ENCODE peak calls at places on chromosomes 6 and 20, in four cellular contexts. X is CD4-positive, alpha-beta T cell; O is A673; I is lung. V is an unnamed sample.

GRCh38 chr6:23403458-23403857 is 722.6 kb upstream of the NRSN1 start:
- DNase-seq in I (no peak), X (no peak), O (no peak), V (no peak)

GRCh38 chr20:1830240-1830639 is 65.0 kb upstream of the SIRPA start:
- DNase-seq in I (peak), X (no peak), O (peak), V (no peak)

GRCh38 chr6:14682821-14683220 is 563.0 kb upstream of the JARID2 start:
- DNase-seq in X (no peak), O (peak), I (no peak), V (no peak)

GRCh38 chr6:105326838-105327745 is 75.8 kb downstream of the PREP start:
- DNase-seq in X (no peak), O (no peak), I (no peak), V (no peak)

GRCh38 chr6:90413867-90414266 is 117.2 kb upstream of the BACH2 start:
- DNase-seq in X (peak), I (no peak), O (peak), V (no peak)

GRCh38 chr6:88004707-88005106 is 42.9 kb upstream of the SPACA1 start:
- DNase-seq in O (no peak), I (peak), X (no peak), V (no peak)

GRCh38 chr6:15312500-15312899 is 66.6 kb downstream of the JARID2 start:
- DNase-seq in X (no peak), O (peak), I (no peak), V (no peak)

GRCh38 chr6:147660334-147661311 is 152.1 kb downstream of the SAMD5 start:
- DNase-seq in O (no peak), I (no peak), X (no peak), V (no peak)

GRCh38 chr6:6315660-6316059 is 4.8 kb downstream of the F13A1 start:
- DNase-seq in X (peak), I (no peak), O (peak), V (no peak)

GRCh38 chr20:53739799-53740785 is 146.5 kb upstream of the ZNF217 start:
- DNase-seq in I (no peak), X (no peak), O (no peak), V (peak)

GRCh38 chr6:29652198-29652584 is 4.7 kb upstream of the MOG start:
- DNase-seq in X (no peak), I (no peak), O (no peak), V (no peak)

GRCh38 chr6:29656798-29657197 is at the start of gene MOG:
- DNase-seq in X (no peak), I (no peak), O (no peak), V (no peak)

GRCh38 chr6:29656157-29656556 is 735 bp upstream of the MOG start:
- DNase-seq in O (no peak), X (no peak), I (no peak), V (no peak)

GRCh38 chr6:29653452-29654038 is 3.3 kb upstream of the MOG start:
- DNase-seq in I (peak), O (peak), X (no peak), V (no peak)

DNA sequence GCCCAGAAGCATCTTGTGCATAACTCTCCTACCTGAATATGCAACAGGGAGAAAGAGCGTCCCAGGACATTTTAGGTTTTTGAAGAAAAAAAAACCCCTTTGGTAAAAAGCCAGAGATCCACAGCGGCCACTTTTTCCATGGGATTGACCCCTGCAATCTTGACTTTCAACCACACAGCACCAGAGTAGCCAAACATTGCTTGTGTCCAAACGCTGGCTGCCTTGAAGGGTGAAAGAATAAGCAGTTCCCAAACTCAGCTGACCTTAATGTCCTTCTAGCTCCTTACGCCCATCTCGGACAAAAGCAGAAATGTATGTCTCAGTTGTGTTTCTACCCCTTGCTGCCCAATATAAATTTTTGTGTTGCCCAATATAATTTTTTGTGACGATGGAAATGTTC is 1.2 kb upstream of the MOG start:
- DNase-seq in X (no peak), I (no peak), O (no peak), V (no peak)
- H3K27ac ChIP-seq in X (no peak), I (peak), O (no peak), V (no peak)

GRCh38 chr6:170522565-170523183 is 30.4 kb downstream of the PSMB1 start:
- DNase-seq in O (peak), I (no peak), X (no peak), V (peak)
- H3K27ac ChIP-seq in O (no peak), I (no peak), X (no peak), V (no peak)

GRCh38 chr6:135814043-135814442 is 37.5 kb upstream of the PDE7B start:
- DNase-seq in X (no peak), O (no peak), I (no peak), V (no peak)

GRCh38 chr6:135811172-135811571 is 40.3 kb upstream of the PDE7B start:
- DNase-seq in O (no peak), I (no peak), X (no peak), V (no peak)

GRCh38 chr6:135812085-135812526 is 39.4 kb upstream of the PDE7B start:
- DNase-seq in X (no peak), O (no peak), I (no peak), V (no peak)

GRCh38 chr6:135815216-135815615 is 36.3 kb upstream of the PDE7B start:
- DNase-seq in X (no peak), O (no peak), I (no peak), V (no peak)

GRCh38 chr6:135811644-135812043 is 39.9 kb upstream of the PDE7B start:
- DNase-seq in X (no peak), I (no peak), O (no peak), V (no peak)
- H3K27ac ChIP-seq in X (no peak), I (peak), O (no peak), V (no peak)

GRCh38 chr6:149334682-149335160 is 17.2 kb downstream of the TAB2 start:
- DNase-seq in X (no peak), I (no peak), O (no peak), V (no peak)
- H3K27ac ChIP-seq in X (no peak), I (no peak), O (no peak), V (no peak)